ENCODE peak calls at places on chromosomes 12 and 14, in ten cellular contexts. One of them, this sample, is unnamed.

GRCh38 chr14:87797001-87797400 is 196.0 kb downstream of the GALC start:
- DNase-seq in fibroblast of lung: no peak
- DNase-seq in WERI-Rb-1: no peak
- DNase-seq in stomach: no peak
- DNase-seq in fibroblast of the aortic adventitia: no peak
- DNase-seq in lower leg skin: no peak
- DNase-seq in gastrocnemius medialis: no peak
- DNase-seq in astrocyte: no peak
- DNase-seq in heart left ventricle: no peak
- DNase-seq in left ventricle myocardium inferior: no peak
- DNase-seq in this sample: no peak

GRCh38 chr12:94615284-94616216 is 34.8 kb downstream of the TMCC3 start:
- DNase-seq in heart left ventricle: peak
- DNase-seq in lower leg skin: no peak
- DNase-seq in gastrocnemius medialis: peak
- DNase-seq in astrocyte: peak
- DNase-seq in left ventricle myocardium inferior: peak
- DNase-seq in fibroblast of lung: peak
- DNase-seq in WERI-Rb-1: no peak
- DNase-seq in fibroblast of the aortic adventitia: peak
- DNase-seq in stomach: peak
- DNase-seq in this sample: peak

GRCh38 chr14:68780358-68781160 is 12.3 kb downstream of the ZFP36L1 start:
- DNase-seq in heart left ventricle: peak
- DNase-seq in astrocyte: peak
- DNase-seq in lower leg skin: peak
- DNase-seq in gastrocnemius medialis: peak
- DNase-seq in WERI-Rb-1: peak
- DNase-seq in left ventricle myocardium inferior: peak
- DNase-seq in fibroblast of lung: peak
- DNase-seq in stomach: peak
- DNase-seq in fibroblast of the aortic adventitia: peak
- DNase-seq in this sample: no peak

GRCh38 chr12:109273354-109273753 is 35.7 kb downstream of the FOXN4 start:
- DNase-seq in astrocyte: no peak
- DNase-seq in WERI-Rb-1: no peak
- DNase-seq in stomach: no peak
- DNase-seq in fibroblast of the aortic adventitia: no peak
- DNase-seq in left ventricle myocardium inferior: no peak
- DNase-seq in gastrocnemius medialis: peak
- DNase-seq in lower leg skin: no peak
- DNase-seq in heart left ventricle: no peak
- DNase-seq in fibroblast of lung: no peak
- DNase-seq in this sample: no peak

GRCh38 chr12:82486524-82487235 is 128.4 kb downstream of the METTL25 start:
- DNase-seq in gastrocnemius medialis: no peak
- DNase-seq in stomach: no peak
- DNase-seq in left ventricle myocardium inferior: no peak
- DNase-seq in fibroblast of the aortic adventitia: peak
- DNase-seq in lower leg skin: no peak
- DNase-seq in astrocyte: peak
- DNase-seq in fibroblast of lung: peak
- DNase-seq in heart left ventricle: no peak
- DNase-seq in WERI-Rb-1: no peak
- DNase-seq in this sample: no peak

GRCh38 chr12:47767197-47767724 is 5.8 kb upstream of the SLC48A1 start:
- DNase-seq in WERI-Rb-1: peak
- DNase-seq in left ventricle myocardium inferior: no peak
- DNase-seq in heart left ventricle: no peak
- DNase-seq in stomach: peak
- DNase-seq in gastrocnemius medialis: no peak
- DNase-seq in fibroblast of the aortic adventitia: peak
- DNase-seq in astrocyte: no peak
- DNase-seq in lower leg skin: no peak
- DNase-seq in fibroblast of lung: peak
- DNase-seq in this sample: no peak

GRCh38 chr14:36585100-36585499 is 2.7 kb upstream of the NKX2-8 start:
- DNase-seq in astrocyte: no peak
- DNase-seq in stomach: no peak
- DNase-seq in fibroblast of the aortic adventitia: no peak
- DNase-seq in lower leg skin: no peak
- DNase-seq in heart left ventricle: no peak
- DNase-seq in fibroblast of lung: no peak
- DNase-seq in gastrocnemius medialis: no peak
- DNase-seq in left ventricle myocardium inferior: no peak
- DNase-seq in WERI-Rb-1: no peak
- DNase-seq in this sample: no peak

GRCh38 chr14:103699901-103700752 is 15.1 kb downstream of the XRCC3 start:
- DNase-seq in gastrocnemius medialis: peak
- DNase-seq in lower leg skin: no peak
- DNase-seq in astrocyte: no peak
- DNase-seq in heart left ventricle: peak
- DNase-seq in stomach: no peak
- DNase-seq in left ventricle myocardium inferior: peak
- DNase-seq in fibroblast of lung: no peak
- DNase-seq in WERI-Rb-1: no peak
- DNase-seq in fibroblast of the aortic adventitia: no peak
- DNase-seq in this sample: no peak

GRCh38 chr12:15534870-15535269 is 212.6 kb downstream of the PTPRO start:
- DNase-seq in astrocyte: no peak
- DNase-seq in WERI-Rb-1: no peak
- DNase-seq in left ventricle myocardium inferior: no peak
- DNase-seq in stomach: no peak
- DNase-seq in gastrocnemius medialis: peak
- DNase-seq in lower leg skin: no peak
- DNase-seq in fibroblast of lung: peak
- DNase-seq in fibroblast of the aortic adventitia: peak
- DNase-seq in heart left ventricle: no peak
- DNase-seq in this sample: no peak

GRCh38 chr12:49334226-49334625 is 2.8 kb downstream of the C1QL4 start:
- DNase-seq in fibroblast of the aortic adventitia: no peak
- DNase-seq in astrocyte: no peak
- DNase-seq in lower leg skin: no peak
- DNase-seq in left ventricle myocardium inferior: no peak
- DNase-seq in heart left ventricle: no peak
- DNase-seq in stomach: peak
- DNase-seq in gastrocnemius medialis: no peak
- DNase-seq in fibroblast of lung: no peak
- DNase-seq in WERI-Rb-1: no peak
- DNase-seq in this sample: no peak

GRCh38 chr14:102824832-102825231 is 47.6 kb downstream of the TRAF3 start:
- DNase-seq in left ventricle myocardium inferior: peak
- DNase-seq in gastrocnemius medialis: peak
- DNase-seq in WERI-Rb-1: no peak
- DNase-seq in astrocyte: peak
- DNase-seq in lower leg skin: no peak
- DNase-seq in fibroblast of the aortic adventitia: peak
- DNase-seq in stomach: no peak
- DNase-seq in fibroblast of lung: no peak
- DNase-seq in heart left ventricle: peak
- DNase-seq in this sample: no peak

GRCh38 chr12:68342966-68343365 is 10.8 kb upstream of the MDM1 start:
- DNase-seq in left ventricle myocardium inferior: no peak
- DNase-seq in gastrocnemius medialis: no peak
- DNase-seq in heart left ventricle: no peak
- DNase-seq in fibroblast of lung: no peak
- DNase-seq in stomach: no peak
- DNase-seq in WERI-Rb-1: peak
- DNase-seq in fibroblast of the aortic adventitia: no peak
- DNase-seq in astrocyte: no peak
- DNase-seq in lower leg skin: no peak
- DNase-seq in this sample: no peak

GRCh38 chr12:41663487-41664258 is 475.6 kb downstream of the PDZRN4 start:
- DNase-seq in stomach: no peak
- DNase-seq in fibroblast of lung: peak
- DNase-seq in WERI-Rb-1: peak
- DNase-seq in fibroblast of the aortic adventitia: no peak
- DNase-seq in gastrocnemius medialis: no peak
- DNase-seq in left ventricle myocardium inferior: no peak
- DNase-seq in lower leg skin: no peak
- DNase-seq in heart left ventricle: no peak
- DNase-seq in astrocyte: peak
- DNase-seq in this sample: no peak

GRCh38 chr12:115149685-115150378 is 465.9 kb upstream of the TBX3 start:
- DNase-seq in left ventricle myocardium inferior: no peak
- DNase-seq in WERI-Rb-1: no peak
- DNase-seq in fibroblast of lung: peak
- DNase-seq in stomach: no peak
- DNase-seq in lower leg skin: no peak
- DNase-seq in fibroblast of the aortic adventitia: peak
- DNase-seq in astrocyte: peak
- DNase-seq in gastrocnemius medialis: no peak
- DNase-seq in heart left ventricle: no peak
- DNase-seq in this sample: peak

GRCh38 chr12:86530996-86531655 is 274.9 kb upstream of the MGAT4C start:
- DNase-seq in heart left ventricle: no peak
- DNase-seq in gastrocnemius medialis: no peak
- DNase-seq in astrocyte: no peak
- DNase-seq in WERI-Rb-1: no peak
- DNase-seq in stomach: no peak
- DNase-seq in left ventricle myocardium inferior: no peak
- DNase-seq in lower leg skin: no peak
- DNase-seq in fibroblast of the aortic adventitia: peak
- DNase-seq in fibroblast of lung: peak
- DNase-seq in this sample: no peak

GRCh38 chr12:59444932-59445331 is 150.9 kb upstream of the SLC16A7 start:
- DNase-seq in gastrocnemius medialis: no peak
- DNase-seq in left ventricle myocardium inferior: no peak
- DNase-seq in stomach: no peak
- DNase-seq in heart left ventricle: no peak
- DNase-seq in WERI-Rb-1: peak
- DNase-seq in fibroblast of the aortic adventitia: peak
- DNase-seq in lower leg skin: no peak
- DNase-seq in fibroblast of lung: peak
- DNase-seq in astrocyte: no peak
- DNase-seq in this sample: no peak
- TF ChIP-seq CTCF in gastrocnemius medialis: no peak
- TF ChIP-seq CTCF in left ventricle myocardium inferior: peak
- TF ChIP-seq CTCF in stomach: no peak
- TF ChIP-seq CTCF in heart left ventricle: peak
- TF ChIP-seq CTCF in WERI-Rb-1: no peak
- TF ChIP-seq CTCF in fibroblast of the aortic adventitia: peak
- TF ChIP-seq CTCF in lower leg skin: no peak
- TF ChIP-seq CTCF in fibroblast of lung: peak
- TF ChIP-seq CTCF in astrocyte: no peak
- TF ChIP-seq CTCF in this sample: peak

GRCh38 chr12:116277393-116278258 is at the start of gene MED13L:
- DNase-seq in astrocyte: peak
- DNase-seq in lower leg skin: peak
- DNase-seq in gastrocnemius medialis: peak
- DNase-seq in stomach: peak
- DNase-seq in fibroblast of the aortic adventitia: peak
- DNase-seq in WERI-Rb-1: peak
- DNase-seq in fibroblast of lung: peak
- DNase-seq in heart left ventricle: peak
- DNase-seq in left ventricle myocardium inferior: peak
- DNase-seq in this sample: peak
- TF ChIP-seq CTCF in astrocyte: no peak
- TF ChIP-seq CTCF in lower leg skin: no peak
- TF ChIP-seq CTCF in gastrocnemius medialis: no peak
- TF ChIP-seq CTCF in stomach: peak
- TF ChIP-seq CTCF in fibroblast of the aortic adventitia: peak
- TF ChIP-seq CTCF in WERI-Rb-1: peak
- TF ChIP-seq CTCF in fibroblast of lung: no peak
- TF ChIP-seq CTCF in heart left ventricle: peak
- TF ChIP-seq CTCF in left ventricle myocardium inferior: peak
- TF ChIP-seq CTCF in this sample: no peak

DNA sequence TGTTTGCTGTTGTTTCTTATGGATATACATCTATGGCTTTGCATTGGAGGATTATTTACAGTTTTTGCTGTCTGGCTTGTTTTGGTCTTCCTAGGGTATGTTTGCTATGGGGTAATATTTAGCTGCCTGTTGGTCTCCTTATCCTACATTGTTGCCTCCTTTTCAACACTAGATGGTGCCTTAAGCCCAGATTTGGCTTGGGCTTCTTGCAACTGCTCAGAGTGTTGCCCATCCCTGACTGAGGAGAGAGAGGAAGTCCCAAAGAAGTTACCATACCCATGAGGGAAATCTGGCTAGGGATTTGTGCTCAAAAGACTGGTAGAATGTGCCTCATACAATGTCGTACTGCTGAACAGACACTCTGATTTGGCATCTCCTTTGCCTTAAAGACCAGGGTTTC is 94.6 kb upstream of the MUCL1 start:
- DNase-seq in fibroblast of lung: no peak
- DNase-seq in heart left ventricle: no peak
- DNase-seq in fibroblast of the aortic adventitia: peak
- DNase-seq in left ventricle myocardium inferior: no peak
- DNase-seq in WERI-Rb-1: peak
- DNase-seq in stomach: no peak
- DNase-seq in astrocyte: no peak
- DNase-seq in lower leg skin: no peak
- DNase-seq in gastrocnemius medialis: no peak
- DNase-seq in this sample: no peak
- TF ChIP-seq CTCF in fibroblast of lung: peak
- TF ChIP-seq CTCF in heart left ventricle: no peak
- TF ChIP-seq CTCF in fibroblast of the aortic adventitia: peak
- TF ChIP-seq CTCF in left ventricle myocardium inferior: no peak
- TF ChIP-seq CTCF in WERI-Rb-1: peak
- TF ChIP-seq CTCF in stomach: no peak
- TF ChIP-seq CTCF in astrocyte: no peak
- TF ChIP-seq CTCF in lower leg skin: no peak
- TF ChIP-seq CTCF in gastrocnemius medialis: no peak
- TF ChIP-seq CTCF in this sample: peak

DNA sequence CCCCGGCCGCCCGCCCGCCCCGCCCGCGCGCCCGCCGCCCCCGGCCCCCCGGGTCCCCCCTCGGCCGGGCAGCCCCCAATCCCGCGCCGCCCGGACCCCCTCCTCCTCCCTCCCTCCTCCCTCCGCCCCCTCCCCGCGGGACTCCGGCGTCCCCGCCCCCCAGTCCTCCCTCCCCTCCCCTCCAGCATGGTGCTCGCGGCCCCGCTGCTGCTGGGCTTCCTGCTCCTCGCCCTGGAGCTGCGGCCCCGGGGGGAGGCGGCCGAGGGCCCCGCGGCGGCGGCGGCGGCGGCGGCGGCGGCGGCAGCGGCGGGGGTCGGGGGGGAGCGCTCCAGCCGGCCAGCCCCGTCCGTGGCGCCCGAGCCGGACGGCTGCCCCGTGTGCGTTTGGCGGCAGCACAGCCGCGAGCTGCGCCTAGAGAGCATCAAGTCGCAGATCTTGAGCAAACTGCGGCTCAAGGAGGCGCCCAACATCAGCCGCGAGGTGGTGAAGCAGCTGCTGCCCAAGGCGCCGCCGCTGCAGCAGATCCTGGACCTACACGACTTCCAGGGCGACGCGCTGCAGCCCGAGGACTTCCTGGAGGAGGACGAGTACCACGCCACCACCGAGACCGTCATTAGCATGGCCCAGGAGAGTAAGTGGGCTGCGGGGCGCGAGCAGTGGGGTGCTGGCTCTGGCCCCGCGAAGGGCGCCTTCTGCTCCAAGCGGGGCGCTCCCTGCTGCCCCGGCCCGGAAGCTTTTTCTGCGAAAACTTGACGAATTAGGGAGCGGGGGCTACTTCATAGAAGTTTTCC is 404 bp downstream of the GDF11 start:
- DNase-seq in left ventricle myocardium inferior: peak
- DNase-seq in lower leg skin: peak
- DNase-seq in astrocyte: peak
- DNase-seq in fibroblast of the aortic adventitia: peak
- DNase-seq in fibroblast of lung: peak
- DNase-seq in stomach: peak
- DNase-seq in WERI-Rb-1: peak
- DNase-seq in gastrocnemius medialis: no peak
- DNase-seq in heart left ventricle: peak
- DNase-seq in this sample: no peak
- TF ChIP-seq CTCF in left ventricle myocardium inferior: no peak
- TF ChIP-seq CTCF in lower leg skin: no peak
- TF ChIP-seq CTCF in astrocyte: no peak
- TF ChIP-seq CTCF in fibroblast of the aortic adventitia: peak
- TF ChIP-seq CTCF in fibroblast of lung: no peak
- TF ChIP-seq CTCF in stomach: no peak
- TF ChIP-seq CTCF in WERI-Rb-1: peak
- TF ChIP-seq CTCF in gastrocnemius medialis: no peak
- TF ChIP-seq CTCF in heart left ventricle: no peak
- TF ChIP-seq CTCF in this sample: no peak